ENCODE peak calls at places on chromosomes 1 and 21, in seven cellular contexts. F is IMR-90, Y is sigmoid colon, C is thoracic aorta, I is left ventricle myocardium inferior, M is mesendoderm, O is fibroblast of lung. J is an unnamed sample.
A peak's percentile ranks its signal among the peaks of the same experiment; 100 is the strongest.

GRCh38 chr1:218480691-218481099 is 135.6 kb downstream of the TGFB2 start:
- DNase-seq in C (no peak), I (no peak), Y (no peak), O (peak; percentile 83), F (peak; percentile 95), M (no peak), J (no peak)

GRCh38 chr21:38428211-38428610 is 70.1 kb downstream of the ERG start:
- DNase-seq in F (no peak), I (no peak), Y (no peak), O (no peak), M (no peak), C (no peak), J (no peak)

GRCh38 chr1:56411484-56412180 is 167.7 kb downstream of the PLPP3 start:
- DNase-seq in O (no peak), Y (no peak), C (peak; percentile 25), I (peak; percentile 27), M (no peak), F (no peak), J (no peak)

GRCh38 chr1:109040627-109041613 is 982 bp downstream of the WDR47 start:
- DNase-seq in M (peak; percentile 16), F (no peak), O (peak; percentile 41), Y (no peak), C (no peak), I (peak; percentile 28), J (peak; percentile 46)

GRCh38 chr1:29213055-29213454 is 17.7 kb downstream of the MECR start:
- DNase-seq in F (no peak), M (no peak), O (no peak), I (no peak), C (no peak), Y (no peak), J (no peak)

GRCh38 chr1:109986054-109986444 is 1.5 kb downstream of the AHCYL1 start:
- DNase-seq in F (no peak), M (no peak), I (no peak), C (no peak), Y (no peak), O (no peak), J (no peak)

GRCh38 chr1:7808253-7808844 is 24.3 kb downstream of the PER3 start:
- DNase-seq in Y (no peak), C (no peak), M (peak; percentile 48), I (no peak), F (peak; percentile 40), O (peak; percentile 74), J (peak; percentile 45)

GRCh38 chr1:17553970-17554369 is 14.5 kb downstream of the ARHGEF10L start:
- DNase-seq in M (peak; percentile 80), I (no peak), Y (no peak), F (peak; percentile 85), O (peak; percentile 76), C (no peak), J (no peak)

GRCh38 chr1:67760030-67760821 is 73.0 kb downstream of the GNG12 start:
- DNase-seq in I (peak; percentile 31), F (peak; percentile 86), Y (no peak), O (peak; percentile 82), C (no peak), M (peak; percentile 72), J (peak; percentile 84)

GRCh38 chr21:37338671-37339526 is 27.7 kb upstream of the DYRK1A start:
- DNase-seq in Y (peak; percentile 71), O (peak; percentile 92), M (peak; percentile 54), C (peak; percentile 26), I (peak; percentile 42), F (peak; percentile 92), J (peak; percentile 77)

GRCh38 chr1:55611123-55611522 is 396.0 kb upstream of the USP24 start:
- DNase-seq in M (no peak), O (peak; percentile 53), I (no peak), Y (no peak), C (no peak), F (no peak), J (no peak)

GRCh38 chr1:160538985-160539651 is 16.1 kb upstream of the SLAMF6 start:
- DNase-seq in Y (no peak), C (no peak), F (no peak), I (no peak), M (no peak), O (no peak), J (no peak)

GRCh38 chr21:44065428-44065827 is 41.8 kb upstream of the PWP2 start:
- DNase-seq in O (peak; percentile 23), M (no peak), C (no peak), I (no peak), F (peak; percentile 57), Y (no peak), J (no peak)

GRCh38 chr1:219278288-219278687 is 104.6 kb downstream of the LYPLAL1 start:
- DNase-seq in O (no peak), C (no peak), F (no peak), I (no peak), Y (no peak), M (no peak), J (no peak)

GRCh38 chr1:247471445-247472016 is 13.6 kb upstream of the OR2B11 start:
- DNase-seq in I (no peak), M (no peak), Y (no peak), F (no peak), O (no peak), C (no peak), J (no peak)

GRCh38 chr1:12754738-12755137 is 8.7 kb downstream of the CFAP107 start:
- DNase-seq in C (no peak), I (no peak), O (no peak), M (no peak), Y (no peak), F (no peak), J (no peak)

DNA sequence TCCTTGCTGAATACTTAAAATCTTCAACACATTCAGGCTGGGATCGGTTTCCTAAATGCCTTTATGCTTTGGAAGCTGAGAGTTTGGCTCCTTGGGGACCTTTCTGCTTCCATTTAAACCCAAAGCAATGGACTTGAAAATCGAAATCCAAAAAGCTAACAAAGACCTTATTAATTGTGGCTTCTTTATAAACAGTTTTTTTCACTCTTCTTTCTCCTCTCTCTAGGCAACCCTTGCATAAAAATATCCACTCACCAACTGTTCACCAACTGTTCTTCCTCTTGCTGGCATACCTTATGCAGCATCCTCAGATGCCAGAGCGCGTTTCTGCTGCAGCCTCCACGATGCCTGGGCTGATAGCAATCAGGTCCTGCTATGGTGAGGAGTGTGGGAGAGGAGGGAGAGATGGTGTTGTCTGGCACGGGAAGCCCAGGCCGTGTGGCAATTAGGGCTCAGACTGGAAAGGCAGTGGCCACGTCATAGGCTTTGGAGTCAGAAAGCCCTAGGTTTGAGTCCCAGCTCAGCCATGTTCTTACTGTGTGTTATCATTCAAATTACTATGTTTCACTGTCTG is 536.0 kb upstream of the DAB1 start:
- DNase-seq in Y (no peak), C (no peak), M (no peak), O (no peak), I (no peak), F (no peak), J (no peak)
- H3K36me3 ChIP-seq in Y (no peaks in the 10 kb centered on the region), C (no peaks in the 10 kb centered on the region), M (no peaks in the 10 kb centered on the region), O (no peaks in the 10 kb centered on the region), I (no peaks in the 10 kb centered on the region), F (no peaks in the 10 kb centered on the region), J (no peaks in the 10 kb centered on the region)

GRCh38 chr1:209107535-209107934 is 476.0 kb upstream of the CAMK1G start:
- DNase-seq in I (no peak), Y (no peak), F (no peak), C (no peak), O (no peak), M (no peak), J (no peak)
- H3K27ac ChIP-seq in I (no peak overlapping the region), Y (no peak overlapping the region), F (no peak overlapping the region), C (no peak overlapping the region), O (no peak overlapping the region), M (no peak overlapping the region), J (no peak overlapping the region)

GRCh38 chr21:41739936-41740335 is 26.9 kb downstream of the RIPK4 start:
- DNase-seq in Y (no peak), I (no peak), M (no peak), F (no peak), C (no peak), O (no peak), J (no peak)
- H3K36me3 ChIP-seq in Y (no peaks in the 10 kb centered on the region), I (no peaks in the 10 kb centered on the region), M (peaks cover 6% of the 10 kb centered on the region), F (no peaks in the 10 kb centered on the region), C (peaks cover 18% of the 10 kb centered on the region), O (no peaks in the 10 kb centered on the region), J (no peaks in the 10 kb centered on the region)

GRCh38 chr1:19483691-19484090 is 1.6 kb downstream of the CAPZB start:
- DNase-seq in O (no peak), Y (no peak), F (no peak), C (no peak), M (no peak), I (no peak), J (no peak)
- H3K27ac ChIP-seq in O (peak overlapping the region; percentile 94), Y (peak overlapping the region; percentile 100), F (peak overlapping the region; percentile 99), C (peak overlapping the region; percentile 95), M (no peak overlapping the region), I (peak overlapping the region; percentile 99), J (no peak overlapping the region)